ENCODE peak calls at places on chromosomes 1 and 21, in four cellular contexts. Z is IMR-90, C is mesenchymal stem cell, B is neuronal stem cell. I is an unnamed sample.

GRCh38 chr21:41507521-41508414 is at the start of gene TMPRSS2:
- DNase-seq in Z (no peak), C (no peak), B (peak; percentile 30), I (peak; percentile 61)

GRCh38 chr21:29309703-29310102 is 11.0 kb downstream of the BACH1 start:
- DNase-seq in Z (no peak), C (no peak), B (no peak), I (no peak)

GRCh38 chr1:189693140-189693539 is 784.5 kb downstream of the BRINP3 start:
- DNase-seq in Z (no peak), C (no peak), B (no peak), I (peak; percentile 46)

GRCh38 chr1:35646043-35646442 is 4.7 kb upstream of the PSMB2 start:
- DNase-seq in Z (no peak), C (no peak), B (no peak), I (peak; percentile 33)

GRCh38 chr1:195097316-195097715 is 1510.9 kb downstream of the KCNT2 start:
- DNase-seq in Z (no peak), C (no peak), B (no peak), I (no peak)

GRCh38 chr1:71049951-71050598 is 2.5 kb upstream of the PTGER3 start:
- DNase-seq in Z (peak; percentile 72), C (peak; percentile 76), B (peak; percentile 70), I (peak; percentile 73)

GRCh38 chr1:38277646-38278045 is 231.1 kb upstream of the POU3F1 start:
- DNase-seq in Z (no peak), C (no peak), B (no peak), I (no peak)

GRCh38 chr1:163178628-163179027 is 24.1 kb downstream of the RGS5 start:
- DNase-seq in Z (no peak), C (peak; percentile 55), B (no peak), I (no peak)

GRCh38 chr1:168696125-168696524 is 32.9 kb downstream of the DPT start:
- DNase-seq in Z (no peak), C (no peak), B (no peak), I (no peak)

GRCh38 chr1:226443033-226443432 is 35.1 kb upstream of the PARP1 start:
- DNase-seq in Z (no peak), C (no peak), B (no peak), I (no peak)

GRCh38 chr1:65691962-65692361 is 100.7 kb upstream of the PDE4B start:
- DNase-seq in Z (no peak), C (no peak), B (no peak), I (no peak)

GRCh38 chr1:111517464-111518225 is 14.2 kb upstream of the ADORA3 start:
- DNase-seq in Z (no peak), C (no peak), B (no peak), I (no peak)

GRCh38 chr1:16236091-16236494 is 890 bp downstream of the CPLANE2 start:
- DNase-seq in Z (peak; percentile 18), C (peak; percentile 40), B (no peak), I (peak; percentile 45)

GRCh38 chr21:41663805-41664788 is 102.8 kb downstream of the RIPK4 start:
- DNase-seq in Z (peak; percentile 32), C (peak; percentile 44), B (peak; percentile 20), I (no peak)

GRCh38 chr1:205766038-205766437 is 9.2 kb downstream of the RAB29 start:
- DNase-seq in Z (peak; percentile 72), C (peak; percentile 28), B (no peak), I (no peak)

GRCh38 chr1:24092979-24093378 is 19.0 kb downstream of the MYOM3 start:
- DNase-seq in Z (no peak), C (no peak), B (no peak), I (no peak)

GRCh38 chr1:24091971-24092482 is 19.9 kb downstream of the MYOM3 start:
- DNase-seq in Z (no peak), C (no peak), B (no peak), I (no peak)

GRCh38 chr1:24089027-24089742 is 22.8 kb downstream of the MYOM3 start:
- DNase-seq in Z (no peak), C (no peak), B (no peak), I (peak; percentile 21)

GRCh38 chr1:24090736-24091135 is 21.2 kb downstream of the MYOM3 start:
- DNase-seq in Z (no peak), C (no peak), B (no peak), I (no peak)

GRCh38 chr1:24089743-24090555 is 22.0 kb downstream of the MYOM3 start:
- DNase-seq in Z (no peak), C (no peak), B (no peak), I (no peak)
- H4K8ac ChIP-seq in Z (no peak overlapping the region), C (no peak overlapping the region), B (no peak overlapping the region), I (no peak overlapping the region)

GRCh38 chr1:94002046-94002787 is 93.0 kb upstream of the GCLM start:
- DNase-seq in Z (no peak), C (no peak), B (no peak), I (no peak)
- H2BK120ac ChIP-seq in Z (no peak overlapping the region), C (no peak overlapping the region), B (no peak overlapping the region), I (no peak overlapping the region)

DNA sequence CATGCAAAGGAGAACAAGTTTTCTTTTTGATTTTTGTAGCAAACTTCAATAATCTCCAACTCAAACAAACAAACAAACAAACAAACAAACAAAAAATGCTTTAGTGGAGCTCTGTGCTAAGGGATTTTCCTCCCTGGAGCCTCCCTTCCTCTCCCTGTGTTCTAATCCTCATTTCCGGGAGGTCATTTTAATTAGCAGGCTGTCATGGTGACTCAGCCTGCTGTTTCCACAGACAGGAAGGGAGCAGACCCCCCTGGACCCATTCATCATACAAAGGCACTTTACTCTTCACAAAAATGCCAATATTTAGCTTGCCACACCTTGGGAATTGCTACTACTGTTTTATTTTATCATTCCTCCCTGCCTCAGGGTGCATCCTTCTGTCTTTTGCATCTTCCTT is 61.0 kb upstream of the SPATA6 start:
- DNase-seq in Z (no peak), C (no peak), B (no peak), I (peak; percentile 84)
- H4K8ac ChIP-seq in Z (no peak overlapping the region), C (no peak overlapping the region), B (no peak overlapping the region), I (no peak overlapping the region)

DNA sequence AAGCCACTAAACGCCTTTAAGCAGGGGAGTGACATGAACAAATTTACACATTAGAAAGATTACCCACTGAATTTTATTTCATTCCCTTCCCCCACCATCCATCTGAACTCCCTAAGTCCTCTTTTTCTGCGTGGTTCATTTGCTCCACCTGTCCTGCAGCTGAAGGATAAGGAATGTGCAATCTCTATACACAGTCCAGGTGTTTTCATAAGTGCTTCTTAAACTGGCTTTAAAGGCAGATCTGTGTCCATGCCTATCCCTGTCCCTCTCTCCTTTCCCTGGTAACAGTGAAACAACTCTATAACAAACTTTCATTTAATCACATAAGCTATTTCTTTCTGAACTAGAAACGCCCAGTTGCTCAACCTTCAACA is 8.5 kb downstream of the GSTM3 start:
- DNase-seq in Z (no peak), C (no peak), B (no peak), I (no peak)
- H2BK120ac ChIP-seq in Z (no peak overlapping the region), C (no peak overlapping the region), B (no peak overlapping the region), I (no peak overlapping the region)

GRCh38 chr1:9351654-9352271 is 59.1 kb downstream of the SPSB1 start:
- DNase-seq in Z (no peak), C (no peak), B (no peak), I (no peak)

GRCh38 chr1:9346566-9346965 is 53.9 kb downstream of the SPSB1 start:
- DNase-seq in Z (no peak), C (no peak), B (no peak), I (no peak)

GRCh38 chr1:9350011-9350907 is 57.6 kb downstream of the SPSB1 start:
- DNase-seq in Z (peak; percentile 65), C (peak; percentile 82), B (no peak), I (no peak)

GRCh38 chr1:9350960-9351359 is 58.3 kb downstream of the SPSB1 start:
- DNase-seq in Z (no peak), C (no peak), B (no peak), I (no peak)

GRCh38 chr1:9349331-9349851 is 56.7 kb downstream of the SPSB1 start:
- DNase-seq in Z (peak; percentile 49), C (peak; percentile 94), B (no peak), I (no peak)
- H4K8ac ChIP-seq in Z (no peak overlapping the region), C (peak overlapping the region; percentile 42), B (no peak overlapping the region), I (no peak overlapping the region)